ENCODE peak calls at places on chromosomes 1 and 21, in four cellular contexts. X is activated CD4-positive, alpha-beta T cell treated with anti-CD3 and anti-CD28 coated beads, Interleukin-2, amount 50 U/mL, for 48 hours; O is endothelial cell of umbilical vein; U is stimulated activated CD4-positive, alpha-beta T cell treated with anti-CD3 and anti-CD28 coated beads, Interleukin-4, amount 100 ng/mL, for 1 hour. E is an unnamed sample.

GRCh38 chr1:28437924-28438699 is 67.7 kb upstream of the RCC1 start:
- DNase-seq in X (no peak), O (peak; percentile 95), U (no peak), E (peak; percentile 73)

GRCh38 chr21:27725916-27726315 is 759.0 kb upstream of the ADAMTS5 start:
- DNase-seq in X (no peak), O (no peak), U (no peak), E (no peak)

GRCh38 chr21:42724226-42724920 is 71.0 kb downstream of the PDE9A start:
- DNase-seq in X (no peak), O (peak; percentile 7), U (no peak), E (peak; percentile 80)

GRCh38 chr21:31180256-31181088 is 142.2 kb upstream of the KRTAP19-8 start:
- DNase-seq in X (no peak), O (peak; percentile 39), U (no peak), E (peak; percentile 37)

GRCh38 chr21:36211660-36212512 is 55.3 kb downstream of the DOP1B start:
- DNase-seq in X (no peak), O (no peak), U (no peak), E (no peak)

GRCh38 chr1:241888232-241888631 is 40.2 kb downstream of the EXO1 start:
- DNase-seq in X (no peak), O (no peak), U (no peak), E (no peak)

GRCh38 chr1:178371236-178371635 is 125.5 kb downstream of the CLEC20A start:
- DNase-seq in X (no peak), O (peak; percentile 72), U (no peak), E (peak; percentile 52)

GRCh38 chr1:154220970-154221814 is 437 bp downstream of the UBAP2L start:
- DNase-seq in X (peak; percentile 58), O (peak; percentile 32), U (peak; percentile 65), E (peak; percentile 47)

GRCh38 chr21:37580690-37581089 is 214.1 kb downstream of the DYRK1A start:
- DNase-seq in X (no peak), O (peak; percentile 92), U (no peak), E (peak; percentile 96)

GRCh38 chr21:41977034-41977950 is 23.5 kb upstream of the C2CD2 start:
- DNase-seq in X (no peak), O (no peak), U (no peak), E (no peak)